ENCODE peak calls at places on chromosomes 3 and 15, in four cellular contexts. M is K562, X is GM12878, Z is HepG2. T is an unnamed sample.

GRCh38 chr15:73504885-73505284 is 61.9 kb downstream of the REC114 start:
- DNase-seq in M (peak), X (no peak), Z (no peak), T (no peak)

GRCh38 chr15:40038267-40038653 is 721 bp downstream of the SRP14 start:
- DNase-seq in X (no peak), M (no peak), Z (no peak), T (peak)

GRCh38 chr3:150588027-150588830 is 14.9 kb upstream of the SELENOT start:
- DNase-seq in X (no peak), M (no peak), Z (no peak), T (no peak)

GRCh38 chr3:48318831-48319512 is 14.5 kb downstream of the SPINK8 start:
- DNase-seq in M (no peak), X (no peak), Z (no peak), T (no peak)

GRCh38 chr3:112546216-112546759 is 15.5 kb downstream of the ATG3 start:
- DNase-seq in Z (no peak), X (no peak), M (no peak), T (no peak)

GRCh38 chr3:144045766-144046165 is 74.1 kb downstream of the DIPK2A start:
- DNase-seq in Z (no peak), M (no peak), X (no peak), T (no peak)

GRCh38 chr3:169661567-169662214 is 1.8 kb downstream of the MECOM start:
- DNase-seq in X (no peak), M (peak), Z (no peak), T (peak)

GRCh38 chr15:61083081-61083780 is 145.9 kb downstream of the RORA start:
- DNase-seq in X (no peak), M (no peak), Z (no peak), T (no peak)

GRCh38 chr3:189937302-189938255 is 183.1 kb downstream of the P3H2 start:
- DNase-seq in Z (no peak), M (no peak), X (no peak), T (no peak)

GRCh38 chr3:54358327-54358726 is 236.0 kb downstream of the CACNA2D3 start:
- DNase-seq in M (no peak), Z (no peak), X (no peak), T (no peak)

GRCh38 chr15:69813881-69814280 is 283.8 kb downstream of the TLE3 start:
- DNase-seq in Z (no peak), X (no peak), M (no peak), T (no peak)

GRCh38 chr3:137765310-137766033 is 1.4 kb downstream of the SOX14 start:
- DNase-seq in M (no peak), X (no peak), Z (no peak), T (peak)

GRCh38 chr3:63934041-63934440 is 21.9 kb upstream of the SCAANT1 start:
- DNase-seq in X (no peak), Z (no peak), M (no peak), T (no peak)

GRCh38 chr3:757711-758110 is 335.1 kb upstream of the CNTN6 start:
- DNase-seq in X (no peak), M (no peak), Z (no peak), T (no peak)

GRCh38 chr15:23074684-23075083 is 35.3 kb upstream of the TUBGCP5 start:
- DNase-seq in X (no peak), Z (no peak), M (no peak), T (no peak)

GRCh38 chr3:121916189-121916588 is 22.0 kb downstream of the SLC15A2 start:
- DNase-seq in X (no peak), M (no peak), Z (no peak), T (no peak)

GRCh38 chr3:53150247-53151085 is 10.5 kb upstream of the PRKCD start:
- DNase-seq in X (no peak), Z (no peak), M (no peak), T (no peak)

GRCh38 chr3:183579967-183580720 is 24.6 kb upstream of the KLHL6 start:
- DNase-seq in X (no peak), Z (no peak), M (no peak), T (no peak)

GRCh38 chr3:163450684-163451083 is 1627.6 kb downstream of the SI start:
- DNase-seq in M (no peak), Z (no peak), X (no peak), T (no peak)

GRCh38 chr3:128875556-128876120 is 3.8 kb upstream of the ACAD9 start:
- DNase-seq in Z (peak), M (peak), X (no peak), T (peak)

GRCh38 chr3:42504334-42505202 is 2.1 kb downstream of the VIPR1 start:
- DNase-seq in Z (no peak), M (peak), X (no peak), T (no peak)

GRCh38 chr15:101276501-101277037 is 716 bp downstream of the SELENOS start:
- DNase-seq in X (no peak), M (no peak), Z (no peak), T (peak)

GRCh38 chr15:69085325-69086081 is 71.0 kb downstream of the NOX5 start:
- DNase-seq in Z (no peak), M (no peak), X (no peak), T (no peak)

GRCh38 chr15:58387130-58387529 is 44.7 kb upstream of the LIPC start:
- DNase-seq in M (no peak), Z (no peak), X (no peak), T (no peak)

GRCh38 chr3:17063591-17063990 is 178.8 kb downstream of the PLCL2 start:
- DNase-seq in X (no peak), M (no peak), Z (no peak), T (no peak)

GRCh38 chr15:41085029-41085428 is 31.1 kb downstream of the INO80 start:
- DNase-seq in M (no peak), X (no peak), Z (no peak), T (no peak)

GRCh38 chr15:73727330-73728018 is 25.7 kb downstream of the INSYN1 start:
- DNase-seq in M (no peak), X (no peak), Z (no peak), T (no peak)

GRCh38 chr15:38263996-38264395 is 11.4 kb downstream of the SPRED1 start:
- DNase-seq in Z (no peak), X (no peak), M (no peak), T (no peak)

GRCh38 chr3:12584091-12584490 is 27.2 kb downstream of the MKRN2 start:
- DNase-seq in Z (no peak), M (no peak), X (no peak), T (no peak)

GRCh38 chr3:134373942-134374790 is at the start of gene AMOTL2:
- DNase-seq in X (no peak), Z (peak), M (peak), T (peak)

DNA sequence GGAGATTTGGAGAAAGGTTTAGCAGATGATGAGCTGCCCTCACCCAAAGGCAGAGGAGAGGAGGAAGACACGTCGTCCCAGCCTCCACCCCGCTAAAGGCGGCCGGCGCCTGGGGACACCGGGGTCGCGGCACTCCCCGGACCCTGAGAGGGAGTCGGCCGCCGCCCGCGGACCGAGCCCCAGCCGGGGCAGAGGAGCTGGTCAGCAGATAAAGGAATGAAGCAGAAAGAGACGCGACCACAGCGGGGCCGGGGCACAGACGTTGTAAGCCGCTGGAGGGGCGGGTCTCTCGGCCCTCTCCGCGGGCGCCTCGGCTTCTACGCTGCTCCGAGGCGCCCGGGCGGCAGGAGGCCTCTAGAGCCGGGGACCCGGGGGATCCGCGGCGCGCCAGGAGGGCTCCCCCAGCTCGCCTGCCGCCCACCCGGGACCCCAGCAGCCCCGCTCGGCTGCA is 477 bp downstream of the HERC1 start:
- DNase-seq in M (peak), Z (no peak), X (no peak), T (peak)
- TF ChIP-seq NFIC in M (no peak), Z (no peak), X (no peak), T (no peak)

GRCh38 chr3:140093742-140094141 is 158.8 kb downstream of the CLSTN2 start:
- DNase-seq in X (no peak), Z (no peak), M (no peak), T (no peak)
- TF ChIP-seq NFIC in X (no peak), Z (no peak), M (no peak), T (no peak)

GRCh38 chr3:194304186-194304917 is 46.8 kb downstream of the CPN2 start:
- DNase-seq in Z (no peak), M (no peak), X (no peak), T (no peak)

GRCh38 chr3:194303749-194304148 is 47.4 kb downstream of the CPN2 start:
- DNase-seq in Z (no peak), M (no peak), X (no peak), T (no peak)

GRCh38 chr3:194306109-194306686 is 44.9 kb downstream of the CPN2 start:
- DNase-seq in M (no peak), Z (no peak), X (peak), T (no peak)

GRCh38 chr3:194306771-194307640 is 44.1 kb downstream of the CPN2 start:
- DNase-seq in X (peak), M (no peak), Z (no peak), T (no peak)

GRCh38 chr3:194305356-194306108 is 45.6 kb downstream of the CPN2 start:
- DNase-seq in X (no peak), Z (no peak), M (no peak), T (no peak)
- TF ChIP-seq NFIC in X (no peak), Z (no peak), M (no peak), T (no peak)

DNA sequence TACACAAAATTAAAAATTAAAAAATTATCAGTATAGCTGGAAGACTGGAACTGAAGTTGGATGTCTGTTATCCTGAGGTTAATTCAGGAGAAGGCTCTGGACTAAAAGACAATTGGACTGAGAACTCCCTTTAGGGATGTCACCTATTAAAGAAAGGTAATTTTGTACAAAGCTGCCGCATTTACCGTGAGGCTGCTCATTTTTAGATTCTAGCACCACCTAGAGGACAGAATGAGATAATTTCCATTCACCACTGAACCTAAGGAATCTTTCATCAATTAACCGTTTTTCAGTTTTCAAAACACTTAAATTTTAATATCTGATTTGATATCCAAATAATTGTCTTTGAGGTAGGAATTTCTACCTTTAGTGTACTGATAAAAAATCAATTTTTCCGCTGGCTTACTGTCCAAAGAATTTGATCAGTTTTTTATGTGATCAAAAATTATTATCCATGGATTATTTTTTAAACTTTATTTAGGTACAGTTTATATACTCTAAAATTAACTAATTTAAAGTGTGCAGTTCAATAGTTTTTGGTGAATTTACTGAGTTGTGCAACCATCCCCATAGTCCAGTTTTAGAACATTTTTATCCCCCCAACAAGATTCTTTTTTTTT is 106.7 kb upstream of the TNIK start:
- DNase-seq in Z (peak), M (peak), X (peak), T (peak)
- TF ChIP-seq NFIC in Z (no peak), M (no peak), X (no peak), T (no peak)

GRCh38 chr15:76298986-76299385 is 12.3 kb downstream of the ETFA start:
- DNase-seq in Z (no peak), M (no peak), X (no peak), T (no peak)

GRCh38 chr15:76296849-76297248 is 14.4 kb downstream of the ETFA start:
- DNase-seq in Z (no peak), M (no peak), X (no peak), T (no peak)

GRCh38 chr15:76303909-76304308 is 7.4 kb downstream of the ETFA start:
- DNase-seq in X (no peak), M (no peak), Z (no peak), T (no peak)

DNA sequence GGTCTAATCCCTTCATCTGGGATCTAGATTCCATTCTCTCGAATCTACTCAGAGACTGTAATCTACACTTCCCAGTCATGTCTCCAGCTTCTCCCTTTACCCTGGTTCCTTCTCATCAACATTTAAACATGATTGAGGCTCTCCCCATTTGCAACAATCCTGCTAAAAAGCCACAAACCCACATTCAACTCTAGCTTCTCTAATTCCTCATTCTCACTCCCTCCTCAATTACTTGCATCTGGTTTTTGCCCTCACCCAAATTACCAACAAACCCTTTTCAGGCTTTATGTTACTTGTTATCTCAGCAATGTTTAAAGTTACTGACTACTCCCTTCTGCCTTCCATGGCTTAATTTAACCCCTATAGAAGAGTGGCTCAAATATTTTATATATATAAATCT is 11.5 kb downstream of the ETFA start:
- DNase-seq in M (no peak), X (no peak), Z (no peak), T (no peak)
- TF ChIP-seq NFIC in M (no peak), X (no peak), Z (no peak), T (no peak)

DNA sequence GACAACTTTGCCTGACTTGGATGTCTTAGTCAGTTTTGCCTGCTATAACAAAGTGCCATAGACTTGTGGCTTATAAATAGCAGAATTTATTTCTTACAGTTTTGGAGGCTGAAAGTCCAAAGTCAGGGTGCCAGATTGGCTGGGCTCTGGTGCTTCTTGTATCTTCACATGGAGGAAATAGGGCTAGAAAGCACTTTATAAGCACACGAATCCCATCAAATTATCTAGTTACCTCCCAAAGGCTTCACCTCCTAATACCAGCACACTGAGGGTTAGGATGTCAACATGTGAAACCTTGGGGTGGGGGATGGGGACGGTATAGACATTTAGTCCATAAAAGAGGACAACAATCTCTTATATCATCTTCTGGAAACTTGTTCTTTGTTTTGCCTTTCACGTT is 116.8 kb downstream of the SQOR start:
- DNase-seq in Z (no peak), X (no peak), M (no peak), T (no peak)
- TF ChIP-seq NFIC in Z (no peak), X (no peak), M (no peak), T (no peak)

GRCh38 chr3:149377408-149378111 is at the start of gene TM4SF1:
- DNase-seq in Z (peak), M (no peak), X (no peak), T (no peak)
- TF ChIP-seq NFIC in Z (peak), M (no peak), X (no peak), T (peak)